ENCODE peak calls at places on chromosomes 5 and 9, in six cellular contexts. Q, H, T, F, M and V are unnamed samples.

GRCh38 chr9:110214090-110214489 is 6.1 kb upstream of the C9orf152 start:
- DNase-seq in Q (no peak), H (no peak), T (no peak), F (no peak), M (no peak), V (no peak)

GRCh38 chr5:108384741-108385140 is 2.8 kb upstream of the FBXL17 start:
- DNase-seq in Q (no peak), H (no peak), T (no peak), F (no peak), M (no peak), V (no peak)

GRCh38 chr5:65727491-65728156 is 5.6 kb downstream of the NLN start:
- DNase-seq in Q (no peak), H (no peak), T (peak), F (no peak), M (no peak), V (no peak)

GRCh38 chr5:147935032-147935431 is 28.7 kb upstream of the C5orf46 start:
- DNase-seq in Q (peak), H (no peak), T (peak), F (no peak), M (no peak), V (no peak)

GRCh38 chr5:43068037-43068436 is 27.9 kb upstream of the ANXA2R start:
- DNase-seq in Q (no peak), H (no peak), T (no peak), F (no peak), M (no peak), V (no peak)

GRCh38 chr9:84940294-84940693 is 270.8 kb downstream of the NTRK2 start:
- DNase-seq in Q (peak), H (no peak), T (no peak), F (no peak), M (no peak), V (no peak)

GRCh38 chr5:14341571-14342225 is 198.6 kb downstream of the TRIO start:
- DNase-seq in Q (no peak), H (no peak), T (no peak), F (no peak), M (no peak), V (no peak)

GRCh38 chr5:80653497-80653896 is 955 bp upstream of the MSH3 start:
- DNase-seq in Q (no peak), H (no peak), T (peak), F (no peak), M (no peak), V (no peak)

GRCh38 chr9:126057036-126057435 is 269.6 kb upstream of the MVB12B start:
- DNase-seq in Q (no peak), H (no peak), T (no peak), F (no peak), M (no peak), V (no peak)

GRCh38 chr5:79517601-79518000 is 3.7 kb upstream of the HOMER1 start:
- DNase-seq in Q (no peak), H (no peak), T (no peak), F (no peak), M (no peak), V (no peak)

GRCh38 chr5:35269006-35269405 is 38.7 kb upstream of the PRLR start:
- DNase-seq in Q (no peak), H (no peak), T (no peak), F (no peak), M (no peak), V (no peak)

GRCh38 chr5:95590880-95591279 is 29.0 kb upstream of the GPR150 start:
- DNase-seq in Q (no peak), H (no peak), T (no peak), F (no peak), M (no peak), V (no peak)

GRCh38 chr5:127988149-127988755 is 95.3 kb upstream of the SLC12A2 start:
- DNase-seq in Q (peak), H (no peak), T (peak), F (no peak), M (no peak), V (no peak)

GRCh38 chr9:109121218-109121796 is 1.6 kb upstream of the TMEM245 start:
- DNase-seq in Q (no peak), H (no peak), T (no peak), F (no peak), M (no peak), V (no peak)

GRCh38 chr5:176447538-176447981 is 625 bp upstream of the FAF2 start:
- DNase-seq in Q (peak), H (no peak), T (no peak), F (no peak), M (peak), V (peak)

GRCh38 chr9:123689701-123690428 is 240.1 kb downstream of the DENND1A start:
- DNase-seq in Q (no peak), H (no peak), T (peak), F (no peak), M (no peak), V (no peak)

GRCh38 chr5:59637878-59638580 is 255.5 kb downstream of the PDE4D start:
- DNase-seq in Q (no peak), H (no peak), T (no peak), F (no peak), M (no peak), V (no peak)

GRCh38 chr5:126535856-126536545 is 59.0 kb downstream of the ALDH7A1 start:
- DNase-seq in Q (no peak), H (no peak), T (no peak), F (no peak), M (no peak), V (no peak)

GRCh38 chr9:127862075-127863011 is 7.9 kb upstream of the ENG start:
- DNase-seq in Q (no peak), H (peak), T (peak), F (no peak), M (peak), V (peak)

GRCh38 chr5:151284392-151284967 is 19.1 kb downstream of the SLC36A3 start:
- DNase-seq in Q (no peak), H (no peak), T (no peak), F (no peak), M (no peak), V (no peak)

GRCh38 chr9:115213777-115214428 is 95.9 kb upstream of the TNC start:
- DNase-seq in Q (peak), H (no peak), T (no peak), F (no peak), M (no peak), V (no peak)

GRCh38 chr9:5512658-5513452 is 2.5 kb downstream of the PDCD1LG2 start:
- DNase-seq in Q (no peak), H (no peak), T (no peak), F (no peak), M (no peak), V (no peak)

GRCh38 chr9:129500863-129501770 is 119.8 kb downstream of the C9orf50 start:
- DNase-seq in Q (no peak), H (no peak), T (no peak), F (no peak), M (no peak), V (no peak)

GRCh38 chr9:4762889-4763521 is 22.0 kb upstream of the AK3 start:
- DNase-seq in Q (no peak), H (no peak), T (no peak), F (no peak), M (no peak), V (peak)

GRCh38 chr5:31124026-31124425 is 69.5 kb upstream of the CDH6 start:
- DNase-seq in Q (no peak), H (no peak), T (no peak), F (no peak), M (no peak), V (no peak)

GRCh38 chr5:41748631-41749030 is 121.6 kb downstream of the OXCT1 start:
- DNase-seq in Q (no peak), H (no peak), T (no peak), F (no peak), M (no peak), V (no peak)

GRCh38 chr9:38089387-38090165 is 20.5 kb upstream of the SHB start:
- DNase-seq in Q (no peak), H (no peak), T (no peak), F (no peak), M (no peak), V (no peak)

GRCh38 chr5:36237756-36238155 is 4.0 kb downstream of the NADK2 start:
- DNase-seq in Q (no peak), H (no peak), T (no peak), F (no peak), M (no peak), V (no peak)

GRCh38 chr5:152505442-152506042 is 100.5 kb upstream of the NMUR2 start:
- DNase-seq in Q (peak), H (no peak), T (peak), F (no peak), M (no peak), V (no peak)

GRCh38 chr5:180608572-180609310 is 17.4 kb upstream of the SCGB3A1 start:
- DNase-seq in Q (no peak), H (no peak), T (no peak), F (no peak), M (no peak), V (no peak)

GRCh38 chr5:98827161-98827560 is 53.7 kb downstream of the RGMB start:
- DNase-seq in Q (peak), H (no peak), T (peak), F (no peak), M (no peak), V (no peak)

GRCh38 chr5:145793574-145793973 is 41.6 kb downstream of the PRELID2 start:
- DNase-seq in Q (no peak), H (no peak), T (no peak), F (no peak), M (no peak), V (no peak)

GRCh38 chr5:144195443-144195842 is 24.8 kb downstream of the KCTD16 start:
- DNase-seq in Q (no peak), H (no peak), T (no peak), F (no peak), M (no peak), V (no peak)

GRCh38 chr5:38115318-38115827 is 143.0 kb upstream of the EGFLAM start:
- DNase-seq in Q (no peak), H (no peak), T (no peak), F (no peak), M (no peak), V (no peak)

GRCh38 chr5:181120761-181121160 is 10.2 kb downstream of the OR2V1 start:
- DNase-seq in Q (no peak), H (no peak), T (no peak), F (no peak), M (no peak), V (no peak)

GRCh38 chr9:101119206-101119819 is 90.8 kb downstream of the PLPPR1 start:
- DNase-seq in Q (peak), H (peak), T (peak), F (peak), M (no peak), V (peak)

GRCh38 chr5:134289509-134290113 is 63.7 kb upstream of the PPP2CA start:
- DNase-seq in Q (peak), H (peak), T (peak), F (no peak), M (peak), V (peak)

GRCh38 chr5:138549414-138549813 is 6.4 kb upstream of the ETF1 start:
- DNase-seq in Q (no peak), H (no peak), T (no peak), F (no peak), M (no peak), V (no peak)

GRCh38 chr5:6193315-6193714 is 185.0 kb downstream of the MED10 start:
- DNase-seq in Q (no peak), H (no peak), T (peak), F (no peak), M (no peak), V (no peak)

GRCh38 chr5:36874465-36874864 is 2.1 kb upstream of the NIPBL start:
- DNase-seq in Q (no peak), H (no peak), T (no peak), F (no peak), M (no peak), V (no peak)